ENCODE peak calls at places on chromosome 17, in four cellular contexts. One of them, this sample, is unnamed.

GRCh38 chr17:1736348-1737281 is 6.1 kb upstream of the SERPINF2 start:
- DNase-seq in stimulated activated CD4-positive, alpha-beta T cell treated with anti-CD3 and anti-CD28 coated beads, Interleukin-4, amount 100 ng/mL, for 4 hours: peak; percentile 44
- DNase-seq in kidney glomerular epithelial cell: peak; percentile 77
- DNase-seq in NCI-H1105: no peak
- DNase-seq in this sample: peak; percentile 77

GRCh38 chr17:5902671-5903070 is 167.5 kb upstream of the WSCD1 start:
- DNase-seq in stimulated activated CD4-positive, alpha-beta T cell treated with anti-CD3 and anti-CD28 coated beads, Interleukin-4, amount 100 ng/mL, for 4 hours: no peak
- DNase-seq in NCI-H1105: no peak
- DNase-seq in kidney glomerular epithelial cell: no peak
- DNase-seq in this sample: no peak

GRCh38 chr17:13541032-13541480 is 60.7 kb downstream of the HS3ST3A1 start:
- DNase-seq in kidney glomerular epithelial cell: peak; percentile 90
- DNase-seq in stimulated activated CD4-positive, alpha-beta T cell treated with anti-CD3 and anti-CD28 coated beads, Interleukin-4, amount 100 ng/mL, for 4 hours: no peak
- DNase-seq in NCI-H1105: no peak
- DNase-seq in this sample: peak; percentile 95

GRCh38 chr17:80262291-80262690 is 1.6 kb downstream of the RNF213 start:
- DNase-seq in NCI-H1105: no peak
- DNase-seq in stimulated activated CD4-positive, alpha-beta T cell treated with anti-CD3 and anti-CD28 coated beads, Interleukin-4, amount 100 ng/mL, for 4 hours: no peak
- DNase-seq in kidney glomerular epithelial cell: no peak
- DNase-seq in this sample: no peak

GRCh38 chr17:34443832-34444469 is 80.9 kb upstream of the CCL1 start:
- DNase-seq in NCI-H1105: no peak
- DNase-seq in stimulated activated CD4-positive, alpha-beta T cell treated with anti-CD3 and anti-CD28 coated beads, Interleukin-4, amount 100 ng/mL, for 4 hours: no peak
- DNase-seq in kidney glomerular epithelial cell: no peak
- DNase-seq in this sample: no peak

GRCh38 chr17:40909351-40909750 is 24.3 kb upstream of the KRT20 start:
- DNase-seq in NCI-H1105: peak; percentile 94
- DNase-seq in kidney glomerular epithelial cell: peak; percentile 98
- DNase-seq in stimulated activated CD4-positive, alpha-beta T cell treated with anti-CD3 and anti-CD28 coated beads, Interleukin-4, amount 100 ng/mL, for 4 hours: peak; percentile 67
- DNase-seq in this sample: peak; percentile 92

GRCh38 chr17:43823350-43824084 is 9.4 kb downstream of the MPP3 start:
- DNase-seq in kidney glomerular epithelial cell: no peak
- DNase-seq in NCI-H1105: no peak
- DNase-seq in stimulated activated CD4-positive, alpha-beta T cell treated with anti-CD3 and anti-CD28 coated beads, Interleukin-4, amount 100 ng/mL, for 4 hours: no peak
- DNase-seq in this sample: no peak

GRCh38 chr17:49681336-49681735 is 3.4 kb upstream of the SPOP start:
- DNase-seq in NCI-H1105: no peak
- DNase-seq in kidney glomerular epithelial cell: no peak
- DNase-seq in stimulated activated CD4-positive, alpha-beta T cell treated with anti-CD3 and anti-CD28 coated beads, Interleukin-4, amount 100 ng/mL, for 4 hours: no peak
- DNase-seq in this sample: no peak

GRCh38 chr17:77542551-77543490 is 402.1 kb downstream of the SEC14L1 start:
- DNase-seq in NCI-H1105: peak; percentile 85
- DNase-seq in kidney glomerular epithelial cell: peak; percentile 70
- DNase-seq in stimulated activated CD4-positive, alpha-beta T cell treated with anti-CD3 and anti-CD28 coated beads, Interleukin-4, amount 100 ng/mL, for 4 hours: peak; percentile 55
- DNase-seq in this sample: peak; percentile 46

GRCh38 chr17:62089296-62089695 is 24.2 kb upstream of the MED13 start:
- DNase-seq in NCI-H1105: no peak
- DNase-seq in kidney glomerular epithelial cell: no peak
- DNase-seq in stimulated activated CD4-positive, alpha-beta T cell treated with anti-CD3 and anti-CD28 coated beads, Interleukin-4, amount 100 ng/mL, for 4 hours: no peak
- DNase-seq in this sample: no peak

GRCh38 chr17:27824745-27825144 is 24.4 kb upstream of the NOS2 start:
- DNase-seq in stimulated activated CD4-positive, alpha-beta T cell treated with anti-CD3 and anti-CD28 coated beads, Interleukin-4, amount 100 ng/mL, for 4 hours: no peak
- DNase-seq in NCI-H1105: no peak
- DNase-seq in kidney glomerular epithelial cell: no peak
- DNase-seq in this sample: no peak

GRCh38 chr17:76363107-76363801 is 9.5 kb upstream of the PRPSAP1 start:
- DNase-seq in NCI-H1105: no peak
- DNase-seq in stimulated activated CD4-positive, alpha-beta T cell treated with anti-CD3 and anti-CD28 coated beads, Interleukin-4, amount 100 ng/mL, for 4 hours: no peak
- DNase-seq in kidney glomerular epithelial cell: no peak
- DNase-seq in this sample: no peak

GRCh38 chr17:8914554-8914953 is 47.1 kb upstream of the PIK3R6 start:
- DNase-seq in NCI-H1105: no peak
- DNase-seq in stimulated activated CD4-positive, alpha-beta T cell treated with anti-CD3 and anti-CD28 coated beads, Interleukin-4, amount 100 ng/mL, for 4 hours: no peak
- DNase-seq in kidney glomerular epithelial cell: no peak
- DNase-seq in this sample: no peak

GRCh38 chr17:63675607-63676539 is 24.1 kb downstream of the LIMD2 start:
- DNase-seq in stimulated activated CD4-positive, alpha-beta T cell treated with anti-CD3 and anti-CD28 coated beads, Interleukin-4, amount 100 ng/mL, for 4 hours: no peak
- DNase-seq in kidney glomerular epithelial cell: peak; percentile 68
- DNase-seq in NCI-H1105: peak; percentile 59
- DNase-seq in this sample: peak; percentile 76